ENCODE peak calls at places on chromosomes 7 and 10, in five cellular contexts. K, N, P, Q and M are unnamed samples.

GRCh38 chr7:140349172-140349771 is 49.1 kb downstream of the SLC37A3 start:
- DNase-seq in Q (no peak), N (no peak), K (no peak), P (peak), M (no peak)

GRCh38 chr10:49776851-49777250 is 14.7 kb upstream of the OGDHL start:
- DNase-seq in Q (no peak), N (no peak), K (no peak), P (no peak), M (no peak)

GRCh38 chr10:44994752-44995530 is 5.8 kb upstream of the ZNF22 start:
- DNase-seq in N (no peak), Q (no peak), K (no peak), P (no peak), M (no peak)

GRCh38 chr7:156854654-156855053 is 38.3 kb downstream of the LMBR1 start:
- DNase-seq in N (no peak), Q (no peak), P (no peak), K (no peak), M (no peak)

GRCh38 chr10:130244928-130245495 is 108.8 kb downstream of the GLRX3 start:
- DNase-seq in P (no peak), Q (no peak), N (no peak), K (no peak), M (no peak)

GRCh38 chr7:150405584-150406310 is 26.6 kb downstream of the ZNF775 start:
- DNase-seq in N (no peak), Q (peak), P (peak), K (no peak), M (no peak)

GRCh38 chr7:151139071-151139521 is 28.4 kb downstream of the GBX1 start:
- DNase-seq in N (no peak), Q (peak), K (no peak), P (no peak), M (no peak)

GRCh38 chr10:79014796-79015195 is 54.0 kb upstream of the ZMIZ1 start:
- DNase-seq in P (no peak), Q (no peak), K (no peak), N (no peak), M (no peak)

GRCh38 chr7:40833541-40834234 is 698.9 kb downstream of the SUGCT start:
- DNase-seq in N (no peak), P (peak), Q (no peak), K (peak), M (no peak)

GRCh38 chr7:98287486-98287959 is 6.0 kb downstream of the BRI3 start:
- DNase-seq in K (peak), N (no peak), Q (no peak), P (no peak), M (no peak)

GRCh38 chr10:46525177-46525823 is 31.2 kb downstream of the GPRIN2 start:
- DNase-seq in P (peak), Q (no peak), K (peak), N (no peak), M (peak)

GRCh38 chr10:3080608-3081007 is 13.3 kb downstream of the PFKP start:
- DNase-seq in N (no peak), K (no peak), Q (no peak), P (no peak), M (no peak)

GRCh38 chr10:96493254-96493653 is 20.5 kb downstream of the TLL2 start:
- DNase-seq in P (no peak), N (no peak), Q (no peak), K (no peak), M (no peak)

GRCh38 chr7:107446988-107447387 is 22.9 kb upstream of the GPR22 start:
- DNase-seq in N (no peak), K (peak), Q (no peak), P (peak), M (no peak)

GRCh38 chr7:127900735-127901685 is 130.2 kb downstream of the LRRC4 start:
- DNase-seq in N (no peak), Q (no peak), P (no peak), K (no peak), M (no peak)

GRCh38 chr10:86659161-86659691 is 4.9 kb downstream of the OPN4 start:
- DNase-seq in Q (no peak), N (no peak), K (no peak), P (no peak), M (no peak)

GRCh38 chr7:157112706-157113105 is 26.0 kb upstream of the UBE3C start:
- DNase-seq in K (no peak), P (no peak), N (no peak), Q (no peak), M (no peak)

GRCh38 chr10:113648478-113648877 is 15.4 kb downstream of the NRAP start:
- DNase-seq in Q (no peak), N (no peak), P (peak), K (peak), M (no peak)

GRCh38 chr10:36280396-36280795 is 638.3 kb upstream of the FZD8 start:
- DNase-seq in N (no peak), K (peak), P (no peak), Q (no peak), M (no peak)

GRCh38 chr10:68871731-68872342 is 29.3 kb upstream of the DDX50 start:
- DNase-seq in Q (no peak), K (peak), N (no peak), P (peak), M (peak)

GRCh38 chr10:126059101-126059826 is 162.9 kb downstream of the FANK1 start:
- DNase-seq in N (no peak), Q (no peak), P (peak), K (no peak), M (peak)

GRCh38 chr10:70576803-70577517 is 25.6 kb downstream of the PRF1 start:
- DNase-seq in N (no peak), P (peak), K (peak), Q (no peak), M (no peak)

GRCh38 chr10:48627984-48628609 is 23.2 kb upstream of the ARHGAP22 start:
- DNase-seq in P (peak), N (no peak), K (no peak), Q (no peak), M (no peak)

GRCh38 chr7:5634107-5634950 is 147.1 kb downstream of the RNF216 start:
- DNase-seq in K (no peak), P (peak), Q (no peak), N (peak), M (peak)

GRCh38 chr7:56083150-56083785 is 9.5 kb downstream of the PHKG1 start:
- DNase-seq in Q (no peak), K (no peak), N (no peak), P (peak), M (no peak)

GRCh38 chr10:124530215-124530665 is 68.6 kb downstream of the LHPP start:
- DNase-seq in Q (peak), N (peak), P (peak), K (peak), M (peak)

GRCh38 chr7:147048864-147049263 is 932.3 kb downstream of the CNTNAP2 start:
- DNase-seq in P (no peak), K (no peak), Q (no peak), N (no peak), M (no peak)

GRCh38 chr7:128266529-128266890 is 25.4 kb downstream of the LEP start:
- DNase-seq in P (no peak), N (no peak), K (no peak), Q (no peak), M (no peak)

GRCh38 chr7:84529480-84530205 is 335.1 kb upstream of the SEMA3A start:
- DNase-seq in N (no peak), Q (no peak), K (peak), P (peak), M (no peak)

GRCh38 chr7:31687024-31687423 is at the start of gene PPP1R17:
- DNase-seq in K (no peak), N (no peak), Q (no peak), P (no peak), M (no peak)